ENCODE peak calls at places on chromosomes 7 and 10, in six cellular contexts. H is hepatocyte, A is cardiac muscle cell, W is fibroblast of mammary gland, O is left ventricle myocardium inferior, V is endothelial cell of umbilical vein. K is an unnamed sample.

GRCh38 chr7:150357771-150358427 is 10.7 kb upstream of the REPIN1 start:
- DNase-seq in H (no peak), V (no peak), W (peak), O (no peak), A (no peak), K (no peak)

GRCh38 chr7:30850426-30850825 is 61.2 kb upstream of the AQP1 start:
- DNase-seq in A (no peak), W (no peak), H (no peak), V (no peak), O (no peak), K (no peak)

GRCh38 chr10:119450606-119451304 is 91.8 kb downstream of the RGS10 start:
- DNase-seq in O (no peak), A (no peak), W (peak), H (no peak), V (no peak), K (no peak)

GRCh38 chr7:85074-85945 is 107.1 kb upstream of the FAM20C start:
- DNase-seq in O (peak), V (no peak), W (peak), A (peak), H (peak), K (peak)

GRCh38 chr10:15395912-15396311 is 24.8 kb upstream of the FAM171A1 start:
- DNase-seq in A (no peak), V (no peak), H (no peak), O (no peak), W (no peak), K (no peak)

GRCh38 chr7:132656846-132657776 is 80.8 kb upstream of the PLXNA4 start:
- DNase-seq in W (peak), H (no peak), O (no peak), V (peak), A (peak), K (no peak)

GRCh38 chr7:55369427-55369826 is 4.3 kb downstream of the LANCL2 start:
- DNase-seq in A (no peak), H (no peak), V (peak), W (peak), O (no peak), K (no peak)

GRCh38 chr10:52454476-52454875 is 140.4 kb downstream of the DKK1 start:
- DNase-seq in A (no peak), V (peak), H (no peak), O (no peak), W (no peak), K (no peak)

GRCh38 chr10:26438534-26439269 is 561 bp downstream of the APBB1IP start:
- DNase-seq in W (peak), H (peak), O (peak), V (no peak), A (peak), K (no peak)

GRCh38 chr7:80533287-80533686 is 21.4 kb upstream of the GNAT3 start:
- DNase-seq in O (no peak), V (no peak), W (no peak), H (no peak), A (no peak), K (no peak)

GRCh38 chr10:43355749-43356371 is 15.6 kb upstream of the FXYD4 start:
- DNase-seq in A (no peak), H (no peak), V (no peak), W (peak), O (no peak), K (no peak)

GRCh38 chr7:80711521-80711920 is 73.1 kb downstream of the CD36 start:
- DNase-seq in O (no peak), V (no peak), W (peak), A (no peak), H (no peak), K (no peak)

GRCh38 chr10:20995123-20995978 is 98.2 kb upstream of the NEBL start:
- DNase-seq in H (no peak), O (no peak), W (no peak), A (no peak), V (no peak), K (no peak)

GRCh38 chr10:24133839-24134238 is 75.1 kb upstream of the KIAA1217 start:
- DNase-seq in O (no peak), H (peak), V (no peak), A (no peak), W (no peak), K (no peak)

GRCh38 chr10:3668276-3668960 is 116.6 kb downstream of the KLF6 start:
- DNase-seq in H (peak), A (peak), W (peak), O (no peak), V (no peak), K (peak)

GRCh38 chr7:931871-932650 is 22.4 kb downstream of the ADAP1 start:
- DNase-seq in O (no peak), H (no peak), V (no peak), A (no peak), W (no peak), K (no peak)

GRCh38 chr7:146115665-146116451 is 743 bp upstream of the CNTNAP2 start:
- DNase-seq in O (peak), W (peak), H (peak), A (peak), V (peak), K (peak)

GRCh38 chr10:127937069-127937468 is 30.2 kb downstream of the PTPRE start:
- DNase-seq in H (no peak), W (no peak), A (no peak), V (no peak), O (no peak), K (no peak)

GRCh38 chr7:76294344-76295024 is 8.0 kb upstream of the HSPB1 start:
- DNase-seq in H (peak), A (peak), W (peak), V (peak), O (peak), K (peak)

GRCh38 chr7:40092152-40092551 is 42.3 kb downstream of the MPLKIP start:
- DNase-seq in A (no peak), V (no peak), W (no peak), O (no peak), H (no peak), K (no peak)

GRCh38 chr10:52746169-52746568 is 26.4 kb downstream of the MBL2 start:
- DNase-seq in A (no peak), V (peak), H (no peak), W (no peak), O (no peak), K (no peak)

DNA sequence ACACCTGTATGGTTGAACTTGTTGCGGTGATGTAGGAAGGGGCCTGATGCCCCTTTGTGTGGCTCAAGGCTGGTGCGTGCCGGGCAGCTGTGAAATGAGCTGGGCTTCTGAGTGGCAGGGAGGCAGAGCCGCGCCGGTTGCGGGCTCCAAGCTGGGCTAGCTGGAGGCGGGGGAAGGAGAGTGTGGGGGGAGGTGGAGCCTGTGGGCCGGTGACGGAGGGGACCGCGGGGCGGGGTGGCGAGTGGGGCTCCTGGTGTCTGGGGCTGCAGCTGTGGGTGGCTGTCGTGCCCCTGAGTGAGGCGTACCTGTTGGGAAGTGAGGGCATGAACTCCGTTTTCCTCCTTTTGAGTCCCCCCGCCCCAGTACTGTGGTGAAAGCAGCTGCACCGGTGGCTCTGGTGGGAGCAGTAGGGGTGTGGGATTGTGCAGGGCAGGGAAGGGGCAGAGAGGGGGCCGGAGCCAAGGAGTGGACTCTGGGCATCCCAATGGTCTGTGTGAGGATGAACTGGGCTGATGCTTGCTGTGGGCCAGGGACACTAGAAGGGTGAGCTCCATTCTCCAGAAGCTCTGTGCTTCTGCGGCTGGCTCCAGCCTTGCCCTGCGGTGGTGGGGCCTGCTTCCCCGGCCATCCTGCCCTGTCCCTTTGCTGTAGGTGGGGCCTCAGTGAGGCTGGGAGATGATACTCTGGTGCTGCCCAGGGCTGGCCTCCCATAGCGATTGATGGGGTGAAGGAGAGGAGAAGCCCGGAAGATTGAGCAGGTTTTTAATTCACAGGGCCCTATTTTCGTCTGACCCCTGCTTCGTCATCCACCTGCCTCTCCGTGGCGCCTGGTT is 41.7 kb downstream of the INPP5A start:
- DNase-seq in A (no peak), O (no peak), H (no peak), W (no peak), V (no peak), K (no peak)
- H3K4me3 ChIP-seq in A (no peak), O (no peak), H (no peak), W (no peak), V (no peak), K (no peak)

DNA sequence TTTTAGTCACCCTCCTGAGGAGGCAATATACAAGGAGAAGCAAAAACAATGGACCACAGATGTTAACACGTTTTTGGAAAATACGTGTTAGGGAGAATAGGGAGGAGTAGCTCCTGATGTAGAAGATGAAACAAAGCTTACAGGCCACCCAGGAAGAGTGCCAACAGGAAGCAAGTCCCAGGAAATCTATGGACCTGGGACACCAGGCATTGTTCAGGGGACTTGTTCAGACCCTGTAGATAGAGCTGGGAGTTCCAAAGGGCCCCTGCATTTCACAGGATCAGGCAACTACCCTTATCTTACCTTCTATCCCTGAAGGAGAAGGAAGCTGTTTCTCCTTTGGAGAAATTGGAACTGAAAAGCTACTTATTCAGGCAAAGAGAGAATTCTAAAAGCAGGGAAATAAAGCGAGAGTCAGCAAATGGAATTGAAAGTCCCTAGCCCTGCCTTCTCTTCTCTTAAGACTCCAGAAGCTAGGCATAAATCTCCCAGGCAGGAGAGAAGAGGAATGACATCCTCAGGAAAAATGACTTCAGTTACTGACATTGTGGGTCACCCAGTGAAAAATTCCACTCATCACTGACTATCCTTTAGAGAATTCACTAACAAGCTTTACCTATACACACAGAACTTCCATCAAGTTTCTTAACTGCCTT is 77.7 kb upstream of the FAM3C start:
- DNase-seq in H (no peak), A (no peak), W (no peak), O (no peak), V (no peak), K (no peak)
- H3K4me3 ChIP-seq in H (no peak), A (no peak), W (no peak), O (no peak), V (no peak), K (no peak)

GRCh38 chr7:47580175-47580701 is 1.7 kb downstream of the TNS3 start:
- DNase-seq in W (no peak), V (no peak), A (no peak), H (peak), O (no peak), K (no peak)

GRCh38 chr7:47578581-47579270 is 3.2 kb downstream of the TNS3 start:
- DNase-seq in O (no peak), W (peak), A (no peak), V (peak), H (peak), K (no peak)

GRCh38 chr7:47581442-47581820 is 480 bp downstream of the TNS3 start:
- DNase-seq in H (peak), A (peak), O (no peak), V (no peak), W (no peak), K (no peak)

GRCh38 chr7:47580811-47581331 is 1.0 kb downstream of the TNS3 start:
- DNase-seq in V (no peak), W (no peak), O (no peak), A (no peak), H (no peak), K (no peak)

DNA sequence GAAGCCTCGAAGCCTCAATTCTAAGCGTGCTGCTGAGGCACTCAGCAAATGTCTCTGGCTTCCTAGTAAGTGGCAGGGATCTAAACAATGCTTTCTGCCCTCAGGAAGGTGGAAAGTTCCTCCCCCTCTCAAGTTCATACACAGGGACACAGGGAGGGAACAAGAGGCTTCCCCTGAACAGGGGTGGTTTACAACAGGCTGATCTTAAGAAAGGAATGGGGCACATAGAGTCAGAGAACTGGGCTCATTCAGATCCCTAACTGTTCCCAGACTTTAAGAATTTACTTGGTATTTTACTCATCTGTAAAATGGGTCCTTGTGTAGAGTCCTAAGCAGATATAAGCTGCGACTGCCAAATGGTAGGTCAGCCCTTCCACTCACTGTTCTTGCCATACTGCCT is 2.5 kb downstream of the TNS3 start:
- DNase-seq in H (no peak), O (no peak), V (no peak), W (no peak), A (no peak), K (no peak)
- H3K4me3 ChIP-seq in H (no peak), O (peak), V (no peak), W (no peak), A (no peak), K (no peak)

DNA sequence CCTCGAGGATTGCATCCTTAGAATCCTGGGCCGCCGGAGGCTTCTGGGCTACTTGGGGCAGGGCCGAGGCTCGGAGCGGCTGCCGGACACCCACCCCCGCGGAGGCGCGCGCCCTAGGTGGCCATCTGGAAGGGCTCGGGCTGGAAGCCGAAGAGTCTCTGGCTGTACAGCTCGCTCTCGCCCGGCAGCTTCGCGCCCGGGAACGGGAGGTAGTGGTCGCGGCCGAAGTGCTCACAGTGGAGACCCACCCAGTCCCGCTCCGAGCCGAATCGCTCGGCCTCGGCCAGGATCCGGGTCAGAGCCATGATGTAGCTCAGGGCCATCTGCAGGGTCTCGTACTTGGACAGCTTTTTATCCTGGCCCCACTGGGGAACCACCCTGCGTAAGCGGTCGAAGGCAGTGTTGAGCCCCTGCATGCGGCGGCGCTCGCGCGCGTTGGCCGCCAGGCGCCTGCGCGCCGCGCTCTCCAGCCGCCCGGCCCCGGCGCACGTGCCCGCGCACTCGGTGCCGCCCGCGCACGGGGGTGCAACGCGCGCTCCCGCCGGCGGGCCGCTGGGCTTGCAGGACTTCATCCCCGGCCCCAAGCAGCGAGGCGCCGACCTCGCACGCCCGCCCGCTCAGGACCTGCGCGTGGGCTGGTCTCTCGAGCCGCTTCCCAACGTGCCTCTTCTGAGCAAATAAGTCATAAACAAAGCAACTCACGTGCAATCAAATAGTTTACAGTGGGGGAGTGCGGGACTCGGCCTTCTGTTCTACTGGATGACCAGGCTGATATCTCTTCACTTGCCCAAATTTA is 609 bp downstream of the ATOH7 start:
- DNase-seq in W (peak), V (peak), O (peak), A (peak), H (peak), K (peak)
- H3K4me3 ChIP-seq in W (peak), V (peak), O (peak), A (peak), H (peak), K (peak)

GRCh38 chr7:95592570-95592969 is 3.7 kb downstream of the PDK4 start:
- DNase-seq in V (no peak), H (no peak), W (no peak), A (no peak), O (no peak), K (no peak)
- H3K4me3 ChIP-seq in V (no peak), H (no peak), W (no peak), A (no peak), O (peak), K (peak)

GRCh38 chr7:33904680-33905388 is 505 bp upstream of the BMPER start:
- DNase-seq in V (peak), O (peak), A (peak), W (peak), H (peak), K (peak)
- H3K4me3 ChIP-seq in V (peak), O (peak), A (peak), W (peak), H (peak), K (peak)

DNA sequence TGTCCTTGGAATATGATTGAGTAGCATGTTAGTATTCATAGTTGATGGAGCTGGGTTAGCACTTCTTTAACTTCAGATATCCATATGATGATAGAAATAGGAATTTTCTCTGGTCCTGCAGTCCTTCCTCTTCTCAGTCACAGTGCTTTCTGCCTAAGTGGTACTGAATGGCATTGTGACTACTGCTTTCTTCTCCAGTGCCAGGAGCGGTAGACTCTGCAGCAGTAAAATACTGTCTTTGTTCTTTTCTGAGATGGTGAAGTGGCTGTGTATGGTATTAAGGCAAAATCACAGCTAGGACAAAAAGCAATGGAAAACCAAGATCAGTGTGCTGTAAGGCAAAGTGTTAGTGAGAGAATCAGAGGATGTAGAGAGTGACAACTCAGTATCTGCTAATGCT is 46.6 kb downstream of the C1GALT1 start:
- DNase-seq in H (no peak), W (no peak), V (no peak), A (no peak), O (no peak), K (no peak)
- H3K4me3 ChIP-seq in H (no peak), W (no peak), V (no peak), A (no peak), O (no peak), K (no peak)

DNA sequence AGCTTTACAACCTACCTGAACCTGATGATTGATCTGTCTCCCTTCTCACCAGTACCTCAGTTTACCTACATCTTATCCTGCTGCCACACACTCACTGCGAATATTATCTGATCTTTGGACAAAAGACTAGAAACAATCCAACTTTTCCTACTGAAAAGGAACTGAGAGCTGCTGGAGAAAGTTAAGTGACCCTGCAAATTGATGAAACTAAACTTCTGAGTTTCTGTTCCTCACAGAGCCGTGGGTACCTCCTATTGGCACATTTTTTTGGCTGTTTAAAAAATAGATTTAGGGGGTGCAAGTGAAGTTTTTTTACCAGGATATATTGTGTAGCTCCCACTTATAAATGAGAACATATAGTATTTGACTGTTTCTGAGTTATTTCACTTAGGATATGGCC is 66.0 kb upstream of the STARD3NL start:
- DNase-seq in V (no peak), H (no peak), A (no peak), O (no peak), W (no peak), K (no peak)
- H3K4me3 ChIP-seq in V (no peak), H (no peak), A (no peak), O (no peak), W (no peak), K (no peak)

DNA sequence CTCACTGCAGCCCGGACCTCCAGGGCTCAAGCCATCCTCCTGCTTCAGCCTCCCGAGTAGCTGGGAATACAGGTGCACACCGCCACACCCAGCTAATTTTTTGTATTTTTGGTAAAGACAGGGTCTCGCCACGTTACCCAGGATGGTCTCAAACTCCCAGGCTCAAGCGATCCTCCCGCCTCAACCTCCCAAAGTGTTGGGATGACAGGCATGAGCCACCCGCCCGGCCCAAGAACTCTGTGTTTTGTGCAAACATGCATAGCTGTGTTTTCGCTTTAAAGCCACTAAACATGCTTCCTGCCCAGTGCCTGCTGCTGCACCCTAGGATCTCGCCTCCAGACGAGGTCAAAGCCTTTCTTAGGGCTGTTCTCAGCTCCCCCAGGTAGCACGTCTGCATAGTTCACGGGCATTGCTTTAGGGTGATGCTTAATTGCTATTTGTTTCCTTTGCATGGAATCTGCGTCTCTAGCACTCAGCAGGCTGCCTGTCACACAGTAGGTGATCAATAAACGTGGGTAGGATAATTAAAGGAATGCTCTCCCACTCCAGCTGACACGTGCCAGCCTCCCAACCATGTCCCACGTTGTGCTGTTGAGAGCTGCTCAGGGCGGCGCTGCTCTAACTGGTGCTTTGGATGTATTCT is 51.0 kb upstream of the FOXK1 start:
- DNase-seq in H (no peak), A (no peak), O (no peak), V (no peak), W (no peak), K (no peak)
- H3K4me3 ChIP-seq in H (no peak), A (no peak), O (peak), V (no peak), W (no peak), K (no peak)